ENCODE peak calls at places on chromosomes 2 and 18, in six cellular contexts. One of them, this sample, is unnamed.
A peak's percentile ranks its signal among the peaks of the same experiment; 100 is the strongest.

GRCh38 chr2:233836359-233836758 is 18.0 kb downstream of the HJURP start:
- DNase-seq in H9: no peak
- DNase-seq in IMR-90: no peak
- DNase-seq in mesenchymal stem cell: no peak
- DNase-seq in neuronal stem cell: no peak
- DNase-seq in H1: no peak
- DNase-seq in this sample: no peak

GRCh38 chr2:231877533-231878456 is 48.4 kb downstream of the NPPC start:
- DNase-seq in IMR-90: peak; percentile 28
- DNase-seq in H9: no peak
- DNase-seq in mesenchymal stem cell: no peak
- DNase-seq in neuronal stem cell: no peak
- DNase-seq in H1: no peak
- DNase-seq in this sample: peak; percentile 6

GRCh38 chr2:72953976-72954375 is 36.7 kb downstream of the EMX1 start:
- DNase-seq in H1: no peak
- DNase-seq in H9: no peak
- DNase-seq in neuronal stem cell: no peak
- DNase-seq in IMR-90: no peak
- DNase-seq in mesenchymal stem cell: no peak
- DNase-seq in this sample: no peak

GRCh38 chr18:35478520-35479435 is 19.0 kb downstream of the INO80C start:
- DNase-seq in mesenchymal stem cell: peak; percentile 98
- DNase-seq in H9: no peak
- DNase-seq in H1: no peak
- DNase-seq in IMR-90: peak; percentile 86
- DNase-seq in neuronal stem cell: no peak
- DNase-seq in this sample: peak; percentile 87

GRCh38 chr2:207122914-207123744 is 42.6 kb downstream of the KLF7 start:
- DNase-seq in H1: no peak
- DNase-seq in neuronal stem cell: no peak
- DNase-seq in mesenchymal stem cell: no peak
- DNase-seq in H9: peak; percentile 58
- DNase-seq in IMR-90: no peak
- DNase-seq in this sample: no peak

GRCh38 chr2:12948231-12948962 is 231.7 kb downstream of the TRIB2 start:
- DNase-seq in H9: no peak
- DNase-seq in IMR-90: peak; percentile 71
- DNase-seq in H1: no peak
- DNase-seq in neuronal stem cell: no peak
- DNase-seq in mesenchymal stem cell: no peak
- DNase-seq in this sample: no peak

GRCh38 chr2:85924522-85924921 is 35.7 kb upstream of the ST3GAL5 start:
- DNase-seq in H1: no peak
- DNase-seq in mesenchymal stem cell: peak; percentile 80
- DNase-seq in neuronal stem cell: no peak
- DNase-seq in IMR-90: peak; percentile 51
- DNase-seq in H9: no peak
- DNase-seq in this sample: no peak

GRCh38 chr2:29655391-29656086 is 265.8 kb downstream of the ALK start:
- DNase-seq in IMR-90: no peak
- DNase-seq in H9: no peak
- DNase-seq in H1: no peak
- DNase-seq in neuronal stem cell: no peak
- DNase-seq in mesenchymal stem cell: no peak
- DNase-seq in this sample: no peak

GRCh38 chr2:95077521-95077807 is 44.1 kb downstream of the MRPS5 start:
- DNase-seq in mesenchymal stem cell: no peak
- DNase-seq in IMR-90: no peak
- DNase-seq in H9: no peak
- DNase-seq in neuronal stem cell: no peak
- DNase-seq in H1: no peak
- DNase-seq in this sample: no peak

GRCh38 chr2:195659114-195659513 is 2.1 kb downstream of the SLC39A10 start:
- DNase-seq in H9: no peak
- DNase-seq in mesenchymal stem cell: no peak
- DNase-seq in H1: no peak
- DNase-seq in neuronal stem cell: no peak
- DNase-seq in IMR-90: peak; percentile 42
- DNase-seq in this sample: no peak

GRCh38 chr18:75201936-75202335 is 7.0 kb downstream of the PTGR3 start:
- DNase-seq in H1: no peak
- DNase-seq in H9: no peak
- DNase-seq in IMR-90: no peak
- DNase-seq in neuronal stem cell: no peak
- DNase-seq in mesenchymal stem cell: no peak
- DNase-seq in this sample: no peak

GRCh38 chr2:127133793-127134192 is 26.8 kb upstream of the BIN1 start:
- DNase-seq in H9: no peak
- DNase-seq in H1: no peak
- DNase-seq in mesenchymal stem cell: no peak
- DNase-seq in neuronal stem cell: no peak
- DNase-seq in IMR-90: no peak
- DNase-seq in this sample: no peak

GRCh38 chr2:159032156-159032555 is 63.7 kb downstream of the TANC1 start:
- DNase-seq in H9: no peak
- DNase-seq in H1: no peak
- DNase-seq in mesenchymal stem cell: no peak
- DNase-seq in IMR-90: no peak
- DNase-seq in neuronal stem cell: no peak
- DNase-seq in this sample: no peak

GRCh38 chr2:149534674-149535073 is 52.9 kb downstream of the MMADHC start:
- DNase-seq in H1: no peak
- DNase-seq in IMR-90: no peak
- DNase-seq in mesenchymal stem cell: no peak
- DNase-seq in H9: no peak
- DNase-seq in neuronal stem cell: no peak
- DNase-seq in this sample: no peak

GRCh38 chr2:62740221-62740620 is 34.7 kb downstream of the EHBP1 start:
- DNase-seq in H1: no peak
- DNase-seq in mesenchymal stem cell: no peak
- DNase-seq in H9: no peak
- DNase-seq in neuronal stem cell: no peak
- DNase-seq in IMR-90: no peak
- DNase-seq in this sample: no peak

GRCh38 chr2:232235206-232235605 is 143.3 kb upstream of the ALPP start:
- DNase-seq in H9: no peak
- DNase-seq in IMR-90: no peak
- DNase-seq in mesenchymal stem cell: no peak
- DNase-seq in neuronal stem cell: no peak
- DNase-seq in H1: no peak
- DNase-seq in this sample: no peak

GRCh38 chr18:59707306-59707705 is 10.1 kb upstream of the CCBE1 start:
- DNase-seq in H9: peak; percentile 59
- DNase-seq in mesenchymal stem cell: no peak
- DNase-seq in H1: no peak
- DNase-seq in IMR-90: no peak
- DNase-seq in neuronal stem cell: no peak
- DNase-seq in this sample: peak; percentile 65

GRCh38 chr18:40875101-40875500 is 1079.9 kb upstream of the PIK3C3 start:
- DNase-seq in IMR-90: no peak
- DNase-seq in neuronal stem cell: no peak
- DNase-seq in mesenchymal stem cell: no peak
- DNase-seq in H1: no peak
- DNase-seq in H9: no peak
- DNase-seq in this sample: no peak

DNA sequence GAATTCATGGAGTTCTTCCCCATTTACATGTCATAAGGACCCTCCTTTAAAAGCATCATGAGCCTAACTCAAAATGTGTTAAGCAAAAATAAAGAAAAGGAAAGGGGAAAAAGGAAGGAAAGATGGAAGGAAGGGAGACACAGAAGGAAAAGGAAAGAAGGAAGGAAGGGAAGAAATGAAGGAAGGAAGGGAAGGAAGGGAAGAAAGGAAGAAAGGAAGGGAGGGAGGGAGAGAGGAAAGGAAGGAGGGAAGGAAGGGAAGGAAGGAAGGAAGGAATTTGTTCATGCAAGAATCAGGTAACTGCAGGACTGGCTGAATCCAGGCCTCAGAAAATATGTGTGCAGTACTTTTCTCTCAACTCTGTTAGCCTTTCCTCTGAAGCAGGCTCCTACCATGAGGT is 32.0 kb downstream of the KIAA2012 start:
- DNase-seq in mesenchymal stem cell: no peak
- DNase-seq in H9: no peak
- DNase-seq in neuronal stem cell: no peak
- DNase-seq in IMR-90: no peak
- DNase-seq in H1: no peak
- DNase-seq in this sample: no peak
- H2AK5ac ChIP-seq in mesenchymal stem cell: no peak overlapping the region
- H2AK5ac ChIP-seq in H9: no peak overlapping the region
- H2AK5ac ChIP-seq in neuronal stem cell: no peak overlapping the region
- H2AK5ac ChIP-seq in IMR-90: no peak overlapping the region
- H2AK5ac ChIP-seq in H1: no peak overlapping the region
- H2AK5ac ChIP-seq in this sample: no peak overlapping the region

DNA sequence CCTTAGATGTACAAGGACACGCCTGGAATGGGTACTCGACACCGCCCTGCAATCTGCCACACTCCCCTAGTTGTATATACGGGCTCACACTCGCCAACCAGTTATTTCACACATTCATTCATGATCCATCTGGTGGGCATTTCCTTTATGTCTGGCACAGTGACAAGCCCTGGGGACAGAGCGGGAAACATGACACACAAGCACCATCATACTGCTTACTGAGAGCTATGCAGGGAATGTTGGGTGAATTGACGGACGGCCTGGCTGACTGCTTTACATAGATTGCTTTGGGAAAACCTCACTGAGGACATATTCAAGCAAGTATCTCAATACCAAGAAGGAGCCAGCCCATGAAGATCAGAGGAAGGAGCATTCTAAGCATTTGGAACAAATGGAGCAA is 448.1 kb upstream of the SPRED2 start:
- DNase-seq in H1: no peak
- DNase-seq in mesenchymal stem cell: no peak
- DNase-seq in H9: no peak
- DNase-seq in IMR-90: no peak
- DNase-seq in neuronal stem cell: no peak
- DNase-seq in this sample: peak; percentile 86
- H2AFZ ChIP-seq in H1: no peak overlapping the region
- H2AFZ ChIP-seq in mesenchymal stem cell: no peak overlapping the region
- H2AFZ ChIP-seq in H9: no peak overlapping the region
- H2AFZ ChIP-seq in IMR-90: no peak overlapping the region
- H2AFZ ChIP-seq in neuronal stem cell: no peak overlapping the region
- H2AFZ ChIP-seq in this sample: no peak overlapping the region

GRCh38 chr2:128607440-128607839 is 288.8 kb upstream of the HS6ST1 start:
- DNase-seq in H9: no peak
- DNase-seq in IMR-90: no peak
- DNase-seq in H1: no peak
- DNase-seq in neuronal stem cell: no peak
- DNase-seq in mesenchymal stem cell: no peak
- DNase-seq in this sample: no peak

GRCh38 chr2:128610496-128610895 is 291.8 kb upstream of the HS6ST1 start:
- DNase-seq in H9: no peak
- DNase-seq in neuronal stem cell: no peak
- DNase-seq in H1: no peak
- DNase-seq in IMR-90: no peak
- DNase-seq in mesenchymal stem cell: no peak
- DNase-seq in this sample: no peak

GRCh38 chr2:128606837-128607236 is 288.2 kb upstream of the HS6ST1 start:
- DNase-seq in mesenchymal stem cell: no peak
- DNase-seq in H1: no peak
- DNase-seq in H9: peak; percentile 8
- DNase-seq in neuronal stem cell: no peak
- DNase-seq in IMR-90: no peak
- DNase-seq in this sample: no peak

GRCh38 chr2:128607981-128608506 is 289.4 kb upstream of the HS6ST1 start:
- DNase-seq in neuronal stem cell: no peak
- DNase-seq in mesenchymal stem cell: no peak
- DNase-seq in H9: no peak
- DNase-seq in H1: no peak
- DNase-seq in IMR-90: no peak
- DNase-seq in this sample: no peak

DNA sequence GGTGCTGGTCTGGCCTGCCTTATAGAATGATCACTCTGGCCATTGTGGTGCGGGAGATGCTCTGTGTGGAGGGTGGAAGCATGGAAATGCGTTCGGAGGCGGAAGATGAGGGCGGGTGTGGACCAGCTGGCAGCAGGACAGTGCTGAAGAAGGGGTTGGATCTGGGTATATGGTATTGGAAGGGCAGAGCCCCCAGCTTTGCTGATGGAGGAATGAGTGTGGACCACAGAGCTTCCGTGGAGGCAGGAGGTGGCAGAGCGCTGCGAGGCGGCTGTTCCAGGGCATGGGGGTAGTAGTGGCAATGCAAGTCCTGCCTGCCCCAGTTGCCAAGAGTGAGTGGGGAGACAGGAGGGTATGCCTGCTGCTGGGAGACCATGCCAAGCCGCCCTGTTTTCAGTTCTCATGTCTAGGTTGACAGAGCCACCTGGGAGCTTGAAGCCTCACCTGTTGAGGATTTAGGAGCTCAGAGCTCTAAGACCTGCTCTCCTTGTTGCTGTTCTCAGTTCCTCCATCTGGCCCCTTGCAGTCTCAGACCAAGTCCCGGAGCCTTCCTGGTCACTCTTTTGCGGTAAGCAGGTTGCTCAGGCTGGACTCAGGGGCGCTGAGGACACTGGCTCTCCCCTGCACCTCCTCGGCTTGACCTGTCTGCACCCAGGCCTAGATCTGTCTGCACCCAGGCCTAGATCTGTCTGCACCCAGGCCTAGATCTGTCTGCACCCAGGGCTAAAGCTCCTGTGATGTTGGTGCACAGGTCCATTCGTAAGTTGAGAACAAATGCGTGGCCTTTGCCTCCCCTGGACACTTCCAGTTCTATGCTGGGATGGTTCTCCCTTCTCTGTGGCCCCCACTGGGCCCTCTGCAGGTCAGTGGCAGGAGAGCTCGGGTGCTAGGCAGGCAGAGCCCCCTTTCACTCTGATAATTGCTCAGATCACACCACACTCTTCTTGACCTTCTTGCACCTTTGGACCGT is 290.5 kb upstream of the HS6ST1 start:
- DNase-seq in neuronal stem cell: no peak
- DNase-seq in H1: no peak
- DNase-seq in mesenchymal stem cell: no peak
- DNase-seq in IMR-90: no peak
- DNase-seq in H9: no peak
- DNase-seq in this sample: no peak
- H2AK5ac ChIP-seq in neuronal stem cell: peak overlapping the region; percentile 73
- H2AK5ac ChIP-seq in H1: no peak overlapping the region
- H2AK5ac ChIP-seq in mesenchymal stem cell: no peak overlapping the region
- H2AK5ac ChIP-seq in IMR-90: no peak overlapping the region
- H2AK5ac ChIP-seq in H9: no peak overlapping the region
- H2AK5ac ChIP-seq in this sample: no peak overlapping the region

DNA sequence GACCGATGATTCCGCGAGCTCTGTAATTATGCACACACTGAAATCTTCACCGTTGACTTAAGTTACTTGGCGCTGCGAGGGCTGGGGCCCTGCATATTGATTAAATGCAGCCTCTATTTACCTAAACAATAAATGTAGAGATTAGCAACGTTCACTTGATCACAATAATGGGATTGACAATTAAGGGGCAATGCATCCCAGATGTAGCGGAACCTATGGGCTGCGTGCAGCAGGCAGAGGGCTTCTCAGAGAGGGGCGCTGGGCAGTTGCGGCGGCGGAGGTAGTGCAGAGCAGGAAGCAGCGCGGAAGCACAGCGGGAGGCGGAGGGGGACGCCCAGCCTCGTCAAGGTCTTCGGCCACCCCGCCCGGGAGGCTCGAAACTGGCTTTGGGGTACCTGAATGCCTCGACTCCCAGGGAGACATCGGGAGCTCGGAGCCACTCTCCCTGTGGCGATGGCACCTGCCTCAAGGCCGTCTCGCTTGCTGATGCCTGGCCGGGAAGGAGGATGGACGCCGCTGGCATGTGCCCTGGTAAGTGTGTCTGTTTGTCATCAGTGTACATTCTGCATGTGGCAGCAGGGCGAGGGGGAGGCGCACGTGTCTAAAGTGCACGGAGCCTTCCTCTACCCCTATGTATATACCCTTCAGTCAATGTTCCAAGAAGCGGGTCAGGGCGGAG is 7.7 kb upstream of the SP9 start:
- DNase-seq in mesenchymal stem cell: peak; percentile 4
- DNase-seq in neuronal stem cell: peak; percentile 29
- DNase-seq in H9: peak; percentile 46
- DNase-seq in H1: peak; percentile 73
- DNase-seq in IMR-90: no peak
- DNase-seq in this sample: no peak
- H2AFZ ChIP-seq in mesenchymal stem cell: peak overlapping the region; percentile 53
- H2AFZ ChIP-seq in neuronal stem cell: peak overlapping the region; percentile 90
- H2AFZ ChIP-seq in H9: no peak overlapping the region
- H2AFZ ChIP-seq in H1: no peak overlapping the region
- H2AFZ ChIP-seq in IMR-90: no peak overlapping the region
- H2AFZ ChIP-seq in this sample: peak overlapping the region; percentile 30